ENCODE peak calls at places on chromosomes 6 and 20, in five cellular contexts. P is heart right ventricle; F is aorta; V is epithelial cell of esophagus; W is activated CD8-positive, alpha-beta memory T cell treated with anti-CD3 and anti-CD28 coated beads, Interleukin-2, amount 50 U/mL, for 4 hours. D is an unnamed sample.

GRCh38 chr20:21640556-21640955 is 64.9 kb upstream of the PAX1 start:
- DNase-seq in P (no peak), F (no peak), V (peak), W (no peak), D (no peak)

GRCh38 chr6:2194643-2195042 is 50.8 kb downstream of the GMDS start:
- DNase-seq in P (no peak), F (no peak), V (no peak), W (no peak), D (no peak)

GRCh38 chr6:109878291-109878690 is 99.8 kb upstream of the GPR6 start:
- DNase-seq in P (no peak), F (no peak), V (peak), W (no peak), D (no peak)

GRCh38 chr6:117346142-117346930 is 79.4 kb downstream of the ROS1 start:
- DNase-seq in P (no peak), F (no peak), V (peak), W (no peak), D (no peak)

GRCh38 chr20:11626551-11626950 is 291.1 kb upstream of the BTBD3 start:
- DNase-seq in P (no peak), F (no peak), V (no peak), W (no peak), D (no peak)

GRCh38 chr6:144647971-144648651 is 363.0 kb downstream of the UTRN start:
- DNase-seq in P (no peak), F (no peak), V (no peak), W (no peak), D (no peak)

GRCh38 chr6:62652692-62653328 is 366.8 kb upstream of the KHDRBS2 start:
- DNase-seq in P (no peak), F (no peak), V (peak), W (no peak), D (no peak)

GRCh38 chr20:44411020-44411756 is 55.7 kb downstream of the HNF4A start:
- DNase-seq in P (no peak), F (no peak), V (no peak), W (no peak), D (no peak)

GRCh38 chr6:41336824-41337223 is 1.4 kb downstream of the NCR2 start:
- DNase-seq in P (no peak), F (no peak), V (no peak), W (no peak), D (no peak)

GRCh38 chr6:3328796-3329195 is 70.0 kb downstream of the PSMG4 start:
- DNase-seq in P (peak), F (no peak), V (no peak), W (no peak), D (no peak)

GRCh38 chr6:11094411-11094851 is 797 bp downstream of the SMIM13 start:
- DNase-seq in P (no peak), F (peak), V (peak), W (peak), D (peak)

GRCh38 chr6:32046450-32047083 is 8.4 kb downstream of the CYP21A2 start:
- DNase-seq in P (peak), F (peak), V (no peak), W (no peak), D (no peak)

GRCh38 chr6:27178860-27179259 is 68.6 kb upstream of the PRSS16 start:
- DNase-seq in P (no peak), F (no peak), V (no peak), W (no peak), D (no peak)

GRCh38 chr20:3172126-3172932 is 1.0 kb downstream of the LZTS3 start:
- DNase-seq in P (no peak), F (peak), V (no peak), W (no peak), D (no peak)

GRCh38 chr6:30325873-30326445 is 768 bp upstream of the TRIM39 start:
- DNase-seq in P (no peak), F (peak), V (peak), W (peak), D (no peak)

GRCh38 chr20:48098866-48099265 is 313.6 kb upstream of the SULF2 start:
- DNase-seq in P (no peak), F (no peak), V (peak), W (no peak), D (no peak)

GRCh38 chr20:51062065-51062464 is 39.2 kb upstream of the KCNG1 start:
- DNase-seq in P (no peak), F (no peak), V (no peak), W (no peak), D (no peak)

D was measured in activated T-helper 2 cell treated with anti-CD3 and anti-CD28 coated beads, Interferon-gamma antibody, Interleukin-2, Interleukin-4, amounts not matched to agents 10 μg/mL and 5 μg/mL and 100 μg/mL, durations not matched to agents 14 hours and 24 hours and 36 hours.